ENCODE peak calls at places on chromosomes 12 and 14, in four cellular contexts. M is IMR-90, A is mesothelial cell of epicardium, L is GM06990. E is an unnamed sample.

GRCh38 chr14:74860899-74861733 is 14.8 kb downstream of the PROX2 start:
- DNase-seq in A (peak), M (peak), L (peak), E (peak)

GRCh38 chr14:95291859-95292542 is 27.7 kb downstream of the CLMN start:
- DNase-seq in L (no peak), A (no peak), M (peak), E (peak)

GRCh38 chr12:17139926-17140325 is 534.0 kb upstream of the LMO3 start:
- DNase-seq in M (no peak), L (no peak), A (no peak), E (no peak)

GRCh38 chr12:110243227-110243626 is 37.8 kb upstream of the ATP2A2 start:
- DNase-seq in L (no peak), A (no peak), M (no peak), E (no peak)

GRCh38 chr14:80906336-80906735 is 35.2 kb downstream of the CEP128 start:
- DNase-seq in A (no peak), L (no peak), M (no peak), E (no peak)

GRCh38 chr12:67034110-67034879 is 234.9 kb upstream of the CAND1 start:
- DNase-seq in A (no peak), M (peak), L (no peak), E (no peak)

GRCh38 chr12:93108958-93109357 is 179.9 kb upstream of the EEA1 start:
- DNase-seq in L (no peak), A (no peak), M (peak), E (no peak)

GRCh38 chr14:60970146-60970545 is 10.7 kb downstream of the TRMT5 start:
- DNase-seq in M (no peak), L (no peak), A (no peak), E (no peak)

GRCh38 chr12:2963760-2964292 is 4.6 kb downstream of the TEAD4 start:
- DNase-seq in A (no peak), L (no peak), M (peak), E (no peak)

GRCh38 chr14:73261075-73261474 is 23.8 kb downstream of the PAPLN start:
- DNase-seq in L (no peak), M (no peak), A (no peak), E (no peak)

GRCh38 chr14:78637903-78638302 is 467.7 kb downstream of the NRXN3 start:
- DNase-seq in M (no peak), A (no peak), L (no peak), E (no peak)

GRCh38 chr12:43551271-43551970 is 582 bp downstream of the ADAMTS20 start:
- DNase-seq in L (no peak), A (peak), M (no peak), E (no peak)

GRCh38 chr12:95022477-95022876 is 19.0 kb upstream of the NDUFA12 start:
- DNase-seq in M (no peak), L (no peak), A (no peak), E (no peak)
- TF ChIP-seq CTCF in M (no peak), L (no peak), A (no peak), E (peak)

GRCh38 chr12:129693731-129694130 is 210.1 kb downstream of the TMEM132D start:
- DNase-seq in A (no peak), M (no peak), L (no peak), E (no peak)
- TF ChIP-seq CTCF in A (no peak), M (no peak), L (no peak), E (no peak)

DNA sequence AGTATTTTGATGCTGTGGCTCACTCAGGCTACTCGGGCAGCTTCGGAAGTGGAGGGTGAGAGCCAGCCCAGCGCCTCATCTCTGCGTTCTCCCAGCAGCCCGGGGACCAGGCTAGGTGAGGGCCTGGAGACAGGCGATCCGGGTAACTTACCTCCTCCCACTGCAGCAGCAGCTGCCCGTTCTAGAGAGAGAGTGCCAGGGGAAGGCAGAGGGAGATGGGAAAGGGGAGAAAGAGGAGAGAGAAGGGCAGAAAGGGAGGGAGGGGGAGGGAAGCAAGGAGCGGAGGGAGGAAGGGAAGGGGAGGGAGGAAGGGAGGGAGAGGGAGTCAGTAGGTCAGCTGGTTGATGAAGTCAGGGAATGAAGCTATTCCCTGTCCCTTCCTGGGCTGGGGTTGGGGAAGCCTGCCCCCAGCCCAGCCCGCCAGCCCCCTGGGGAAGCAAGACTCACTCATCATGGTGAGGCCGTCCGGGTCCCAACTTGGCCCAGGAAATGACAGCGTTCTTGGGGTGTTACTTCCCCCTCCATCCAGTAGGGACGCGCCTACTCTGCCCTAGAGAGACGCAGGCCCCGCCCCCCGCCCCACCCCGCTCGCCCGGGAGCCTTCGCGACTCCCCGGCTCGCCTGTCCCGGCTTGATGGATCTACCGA is at the start of gene IFI27L2:
- DNase-seq in A (no peak), M (peak), L (peak), E (peak)
- TF ChIP-seq CTCF in A (peak), M (peak), L (peak), E (peak)

GRCh38 chr14:26137161-26137560 is 460.7 kb downstream of the NOVA1 start:
- DNase-seq in L (no peak), A (no peak), M (no peak), E (no peak)

GRCh38 chr14:26138764-26139445 is 458.9 kb downstream of the NOVA1 start:
- DNase-seq in L (no peak), A (no peak), M (no peak), E (no peak)
- TF ChIP-seq CTCF in L (no peak), A (no peak), M (no peak), E (no peak)

DNA sequence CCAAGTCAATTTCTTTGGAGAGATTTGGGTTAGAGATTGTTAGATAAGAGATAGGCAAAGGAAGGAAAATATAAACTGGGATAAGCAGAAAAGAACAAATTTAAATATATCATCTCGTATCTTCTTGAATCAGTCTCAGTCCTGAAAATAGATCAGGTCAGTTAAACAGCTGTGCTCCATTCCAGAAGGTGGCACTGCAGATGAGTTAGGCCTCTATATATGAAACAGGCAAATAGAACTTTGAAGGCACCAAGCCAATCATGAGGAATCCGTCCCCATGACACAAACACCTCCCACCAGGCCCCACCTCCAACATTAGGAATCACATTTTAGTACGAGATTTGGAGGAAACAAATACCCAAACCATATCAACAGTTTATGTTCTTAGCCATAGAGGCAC is 605.5 kb upstream of the USP15 start:
- DNase-seq in M (no peak), L (no peak), A (no peak), E (no peak)
- TF ChIP-seq CTCF in M (no peak), L (no peak), A (no peak), E (no peak)